ENCODE peak calls at places on chromosomes 2 and 18, in four cellular contexts. L is ovary, Z is nephron progenitor cell, Q is memory B cell. F is an unnamed sample.

GRCh38 chr2:10963155-10963554 is 51.4 kb downstream of the KCNF1 start:
- DNase-seq in L (no peak), Q (no peak), Z (no peak), F (peak)

GRCh38 chr2:6441800-6442199 is 423.9 kb downstream of the CMPK2 start:
- DNase-seq in Q (no peak), L (no peak), Z (no peak), F (no peak)

GRCh38 chr2:189407161-189407943 is 33.9 kb upstream of the WDR75 start:
- DNase-seq in Z (no peak), Q (no peak), L (no peak), F (no peak)

GRCh38 chr2:160228141-160228963 is 28.3 kb upstream of the ITGB6 start:
- DNase-seq in Q (no peak), L (no peak), Z (no peak), F (no peak)

GRCh38 chr18:48003426-48004349 is 73.2 kb upstream of the SMAD2 start:
- DNase-seq in Q (no peak), Z (no peak), L (no peak), F (no peak)

GRCh38 chr2:135245055-135245454 is 193.0 kb downstream of the RAB3GAP1 start:
- DNase-seq in L (no peak), Z (no peak), Q (no peak), F (no peak)

GRCh38 chr2:27130396-27130795 is 4.0 kb downstream of the PREB start:
- DNase-seq in Z (no peak), L (no peak), Q (no peak), F (no peak)

GRCh38 chr2:179059026-179059680 is 9.2 kb upstream of the CCDC141 start:
- DNase-seq in Q (no peak), Z (no peak), L (no peak), F (no peak)

GRCh38 chr18:68779169-68779568 is 18.7 kb upstream of the CCDC102B start:
- DNase-seq in L (no peak), Q (no peak), Z (no peak), F (no peak)

GRCh38 chr2:67839242-67839641 is 223.6 kb downstream of the C1D start:
- DNase-seq in Q (no peak), L (no peak), Z (no peak), F (no peak)